ENCODE peak calls at places on chromosomes 5 and 9, in ten cellular contexts. F is mammary epithelial cell, I is neural progenitor cell, N is K562, O is HepG2, U is GM23248, B is PC-3, C is MM.1S, A is astrocyte, G is HCT116. L is an unnamed sample.
A peak's percentile ranks its signal among the peaks of the same experiment; 100 is the strongest.

GRCh38 chr9:105243015-105243686 is 1.3 kb upstream of the SLC44A1 start:
- DNase-seq in U (peak; percentile 80), O (no peak), C (peak; percentile 63), F (peak; percentile 44), G (no peak), B (no peak), N (peak; percentile 19), I (peak; percentile 4), A (peak; percentile 92), L (no peak)

GRCh38 chr5:114789773-114790402 is 379.8 kb downstream of the TRIM36 start:
- DNase-seq in B (peak; percentile 51), A (peak; percentile 0), F (peak; percentile 9), N (peak; percentile 2), G (peak; percentile 34), C (peak; percentile 38), O (peak; percentile 8), U (peak; percentile 20), I (peak; percentile 72), L (no peak)

GRCh38 chr5:124235576-124235975 is 510.9 kb downstream of the ZNF608 start:
- DNase-seq in U (no peak), A (no peak), G (no peak), B (no peak), C (no peak), I (no peak), O (no peak), F (no peak), N (no peak), L (no peak)

GRCh38 chr5:105030153-105030552 is 1467.6 kb upstream of the NUDT12 start:
- DNase-seq in A (no peak), F (no peak), U (no peak), N (no peak), B (no peak), I (no peak), O (no peak), G (no peak), C (no peak), L (no peak)

GRCh38 chr5:131209175-131209505 is 38.4 kb downstream of the LYRM7 start:
- DNase-seq in N (no peak), U (no peak), I (no peak), B (no peak), C (no peak), A (no peak), G (no peak), O (no peak), F (no peak), L (no peak)

GRCh38 chr5:52783226-52783959 is 4.3 kb upstream of the ITGA1 start:
- DNase-seq in B (peak; percentile 83), C (no peak), I (no peak), O (no peak), F (peak; percentile 78), U (peak; percentile 84), A (no peak), G (no peak), N (no peak), L (no peak)

GRCh38 chr9:107243757-107244156 is 39.3 kb upstream of the RAD23B start:
- DNase-seq in U (peak; percentile 48), N (peak; percentile 11), F (peak; percentile 98), I (no peak), B (peak; percentile 96), C (peak; percentile 14), O (peak; percentile 89), A (peak; percentile 94), G (peak; percentile 99), L (peak; percentile 99)

GRCh38 chr5:134555223-134555790 is 29.8 kb downstream of the JADE2 start:
- DNase-seq in U (peak; percentile 21), F (no peak), O (no peak), I (no peak), A (no peak), B (no peak), N (no peak), C (no peak), G (no peak), L (no peak)

GRCh38 chr5:148063861-148064260 is at the start of gene SPINK5:
- DNase-seq in I (no peak), F (peak; percentile 59), U (no peak), N (no peak), B (peak; percentile 20), G (no peak), A (no peak), C (no peak), O (no peak), L (no peak)

GRCh38 chr9:89774971-89775370 is 170.2 kb downstream of the GADD45G start:
- DNase-seq in O (no peak), F (no peak), C (no peak), N (no peak), U (no peak), A (no peak), B (no peak), I (no peak), G (no peak), L (no peak)

GRCh38 chr9:128899566-128900322 is 17.8 kb downstream of the LRRC8A start:
- DNase-seq in G (no peak), A (no peak), N (no peak), C (no peak), U (peak; percentile 45), F (peak; percentile 91), B (peak; percentile 41), O (no peak), I (no peak), L (no peak)

GRCh38 chr9:128903079-128903461 is 17.7 kb upstream of the PHYHD1 start:
- DNase-seq in U (no peak), A (no peak), G (no peak), F (no peak), C (no peak), B (no peak), O (no peak), I (no peak), N (no peak), L (no peak)

GRCh38 chr9:128902351-128903078 is 18.3 kb upstream of the PHYHD1 start:
- DNase-seq in A (no peak), O (no peak), I (no peak), N (no peak), U (no peak), C (peak; percentile 83), F (peak; percentile 96), G (no peak), B (peak; percentile 64), L (peak; percentile 93)

GRCh38 chr9:128901379-128901778 is 19.4 kb upstream of the PHYHD1 start:
- DNase-seq in N (no peak), U (no peak), A (no peak), B (no peak), C (no peak), O (no peak), G (no peak), I (no peak), F (no peak), L (no peak)

DNA sequence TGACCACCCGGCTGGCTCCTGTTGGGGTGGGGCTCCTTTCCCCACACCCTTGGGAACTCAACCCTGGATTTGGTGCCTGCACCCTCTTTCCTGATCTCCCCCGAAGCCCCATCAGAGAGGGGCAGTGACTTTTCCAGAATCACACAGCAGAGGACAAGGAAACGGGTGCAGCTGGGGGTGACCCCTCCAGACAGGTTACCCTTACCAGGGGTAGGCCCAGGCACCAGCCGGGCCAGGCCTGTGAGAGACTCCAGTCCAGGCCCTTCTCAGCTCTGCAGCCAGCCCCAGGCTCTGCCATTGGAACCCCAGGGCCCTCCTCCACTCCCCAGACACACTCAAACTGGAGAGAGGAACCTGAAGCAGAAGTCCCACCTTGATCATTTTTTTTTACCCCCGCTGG is 19.0 kb upstream of the PHYHD1 start:
- DNase-seq in F (no peak), I (no peak), N (no peak), G (no peak), A (no peak), B (no peak), O (no peak), U (no peak), C (no peak), L (no peak)
- H2AFZ ChIP-seq in F (no peak overlapping the region), I (no peak overlapping the region), N (no peak overlapping the region), G (no peak overlapping the region), A (no peak overlapping the region), B (no peak overlapping the region), O (no peak overlapping the region), U (no peak overlapping the region), C (peak overlapping the region; percentile 55), L (no peak overlapping the region)

DNA sequence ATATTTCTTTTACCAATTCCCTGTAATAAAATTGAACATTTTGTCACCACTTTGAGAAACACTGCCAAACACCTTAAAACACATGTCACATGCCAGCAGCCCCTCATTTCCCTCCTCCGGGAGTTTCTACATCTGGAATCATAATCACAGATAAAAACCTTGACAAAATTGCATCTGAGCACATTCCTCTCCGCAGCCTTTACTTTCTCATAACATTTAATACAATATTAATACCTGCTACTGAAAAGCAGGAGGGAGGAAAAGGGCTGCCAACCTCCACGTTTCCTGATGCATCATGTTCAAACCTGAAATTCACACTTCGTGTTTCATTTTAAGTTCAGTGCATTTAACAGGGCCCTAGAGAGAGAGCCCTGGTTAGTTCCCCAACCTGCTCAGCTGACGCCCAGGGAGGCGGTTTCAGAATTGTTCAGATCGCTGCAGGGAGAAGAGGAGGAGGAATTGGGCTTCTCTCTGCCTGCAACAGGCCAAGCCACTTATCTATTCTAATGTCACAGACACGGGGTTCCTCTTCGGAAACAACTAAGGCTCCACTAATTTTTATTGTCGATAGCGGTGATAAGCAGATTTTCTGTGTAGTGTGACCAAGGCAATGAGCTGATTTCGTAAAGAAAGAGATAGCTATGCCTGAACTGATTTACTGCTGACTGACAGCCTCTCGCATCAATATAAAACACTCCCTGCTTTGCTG is 5.0 kb upstream of the LHX2 start:
- DNase-seq in F (no peak), O (no peak), N (no peak), A (no peak), C (no peak), I (peak; percentile 61), B (no peak), G (no peak), U (no peak), L (no peak)
- TF ChIP-seq EZH2 in F (no peak), O (no peak), N (no peak), A (no peak), C (no peak), I (no peak), B (no peak), G (no peak), U (no peak), L (no peak)

GRCh38 chr9:73761905-73762304 is 610.2 kb downstream of the ANXA1 start:
- DNase-seq in O (no peak), I (no peak), N (no peak), G (no peak), C (no peak), U (no peak), F (no peak), A (no peak), B (no peak), L (no peak)
- H2AFZ ChIP-seq in O (no peak overlapping the region), I (no peak overlapping the region), N (no peak overlapping the region), G (no peak overlapping the region), C (no peak overlapping the region), U (no peak overlapping the region), F (no peak overlapping the region), A (no peak overlapping the region), B (no peak overlapping the region), L (no peak overlapping the region)

GRCh38 chr9:108241384-108241783 is 614.4 kb downstream of the ACTL7B start:
- DNase-seq in C (no peak), G (peak; percentile 10), O (no peak), A (no peak), F (no peak), I (peak; percentile 43), B (no peak), N (no peak), U (peak; percentile 5), L (no peak)

GRCh38 chr9:108245901-108246300 is 609.9 kb downstream of the ACTL7B start:
- DNase-seq in B (no peak), A (no peak), U (no peak), O (no peak), C (no peak), G (no peak), F (no peak), I (no peak), N (no peak), L (no peak)

GRCh38 chr9:108244676-108245075 is 611.1 kb downstream of the ACTL7B start:
- DNase-seq in N (no peak), G (no peak), U (no peak), O (no peak), B (no peak), F (no peak), I (no peak), C (no peak), A (no peak), L (no peak)

GRCh38 chr9:108245331-108245730 is 610.5 kb downstream of the ACTL7B start:
- DNase-seq in F (no peak), N (no peak), A (no peak), U (no peak), O (no peak), G (no peak), B (no peak), I (no peak), C (no peak), L (no peak)
- TF ChIP-seq EZH2 in F (no peak), N (no peak), A (no peak), U (no peak), O (no peak), G (no peak), B (no peak), I (no peak), C (no peak), L (no peak)